ENCODE peak calls at places on chromosomes 13 and 19, in four cellular contexts. J is HS-27A, L is stromal cell of bone marrow, H is substantia nigra. M is an unnamed sample.
A peak's percentile ranks its signal among the peaks of the same experiment; 100 is the strongest.

GRCh38 chr13:75785130-75785529 is 149.0 kb downstream of the LMO7 start:
- DNase-seq in J (no peak), L (no peak), H (no peak), M (no peak)

GRCh38 chr13:42733046-42733445 is 48.3 kb upstream of the FAM216B start:
- DNase-seq in J (no peak), L (no peak), H (no peak), M (no peak)

GRCh38 chr13:50635504-50635903 is 208.0 kb downstream of the DLEU7 start:
- DNase-seq in J (no peak), L (no peak), H (no peak), M (no peak)

GRCh38 chr13:31409678-31410356 is 210.0 kb downstream of the B3GLCT start:
- DNase-seq in J (no peak), L (no peak), H (no peak), M (no peak)

GRCh38 chr13:31045621-31046081 is 113.2 kb downstream of the TEX26 start:
- DNase-seq in J (peak; percentile 61), L (peak; percentile 90), H (no peak), M (peak; percentile 89)

GRCh38 chr13:112955956-112956355 is 13.1 kb upstream of the MCF2L start:
- DNase-seq in J (no peak), L (no peak), H (no peak), M (no peak)

GRCh38 chr13:23856008-23856750 is 33.0 kb downstream of the MIPEP start:
- DNase-seq in J (no peak), L (no peak), H (no peak), M (no peak)

GRCh38 chr13:99577934-99578917 is 77.0 kb downstream of the TM9SF2 start:
- DNase-seq in J (no peak), L (peak; percentile 28), H (no peak), M (no peak)

GRCh38 chr13:64917566-64917965 is 2312.6 kb downstream of the PCDH9 start:
- DNase-seq in J (no peak), L (no peak), H (no peak), M (no peak)

GRCh38 chr13:41224113-41225110 is 30.0 kb upstream of the KBTBD7 start:
- DNase-seq in J (peak; percentile 38), L (no peak), H (no peak), M (no peak)

GRCh38 chr19:12555456-12555930 is 4.2 kb upstream of the ZNF564 start:
- DNase-seq in J (no peak), L (no peak), H (no peak), M (no peak)

GRCh38 chr19:44705502-44706010 is 6.6 kb downstream of the CEACAM16 start:
- DNase-seq in J (no peak), L (no peak), H (no peak), M (no peak)

GRCh38 chr13:99796175-99796819 is 175.3 kb downstream of the ZIC5 start:
- DNase-seq in J (no peak), L (no peak), H (peak; percentile 1), M (peak; percentile 9)

GRCh38 chr19:28065026-28065425 is 1147.9 kb downstream of the UQCRFS1 start:
- DNase-seq in J (no peak), L (no peak), H (no peak), M (no peak)

GRCh38 chr13:41544824-41545707 is 87.7 kb downstream of the RGCC start:
- DNase-seq in J (no peak), L (no peak), H (no peak), M (no peak)

GRCh38 chr13:51455532-51455931 is 2.7 kb upstream of the INTS6 start:
- DNase-seq in J (no peak), L (no peak), H (no peak), M (no peak)

GRCh38 chr13:66264976-66265375 is 965.2 kb downstream of the PCDH9 start:
- DNase-seq in J (no peak), L (peak; percentile 7), H (no peak), M (no peak)

GRCh38 chr13:21897140-21897539 is 226.3 kb downstream of the FGF9 start:
- DNase-seq in J (no peak), L (no peak), H (no peak), M (no peak)

GRCh38 chr19:45302416-45302815 is 20.3 kb downstream of the CKM start:
- DNase-seq in J (no peak), L (no peak), H (no peak), M (no peak)

GRCh38 chr13:95404141-95404882 is 103.1 kb upstream of the ABCC4 start:
- DNase-seq in J (peak; percentile 39), L (peak; percentile 52), H (peak; percentile 82), M (peak; percentile 58)

GRCh38 chr19:6476155-6476895 is 5.3 kb downstream of the DENND1C start:
- DNase-seq in J (no peak), L (no peak), H (peak; percentile 45), M (no peak)

GRCh38 chr19:58476498-58477015 is 405 bp downstream of the ZNF446 start:
- DNase-seq in J (no peak), L (no peak), H (peak; percentile 42), M (no peak)

GRCh38 chr19:19081642-19082151 is 17.9 kb downstream of the SLC25A42 start:
- DNase-seq in J (no peak), L (no peak), H (no peak), M (no peak)

GRCh38 chr13:53197424-53197823 is 168.8 kb downstream of the OLFM4 start:
- DNase-seq in J (no peak), L (no peak), H (no peak), M (no peak)

GRCh38 chr19:10603084-10603872 is 16.2 kb upstream of the AP1M2 start:
- DNase-seq in J (no peak), L (no peak), H (no peak), M (no peak)

GRCh38 chr19:40165362-40165937 is 25.8 kb upstream of the MAP3K10 start:
- DNase-seq in J (no peak), L (peak; percentile 15), H (peak; percentile 47), M (peak; percentile 31)

GRCh38 chr13:94079876-94080275 is 399.6 kb downstream of the DCT start:
- DNase-seq in J (no peak), L (peak; percentile 63), H (no peak), M (no peak)

GRCh38 chr19:49126575-49126974 is 7.2 kb downstream of the PPFIA3 start:
- DNase-seq in J (no peak), L (no peak), H (no peak), M (no peak)

GRCh38 chr19:2974342-2974932 is 2.9 kb upstream of the TLE6 start:
- DNase-seq in J (no peak), L (no peak), H (no peak), M (no peak)

GRCh38 chr19:31538879-31539278 is 189.6 kb upstream of the TSHZ3 start:
- DNase-seq in J (no peak), L (no peak), H (no peak), M (no peak)

GRCh38 chr13:51305558-51305957 is 33.9 kb upstream of the SERPINE3 start:
- DNase-seq in J (no peak), L (no peak), H (no peak), M (no peak)

GRCh38 chr13:27273658-27274425 is 3.2 kb downstream of the RASL11A start:
- DNase-seq in J (no peak), L (peak; percentile 80), H (no peak), M (no peak)

M was measured in H4.